ENCODE peak calls at places on chromosomes 4 and X, in six cellular contexts. Z is transverse colon; K is MM.1S; G is CD4-positive, alpha-beta T cell; F is activated T-cell treated with anti-CD3 and anti-CD28 coated beads, Interleukin-2, amount 50 U/mL, for 48 hours; J is T-cell. Y is an unnamed sample.

GRCh38 chr4:79563218-79563617 is 155.2 kb upstream of the GK2 start:
- DNase-seq in Z (no peak), K (no peak), G (no peak), F (no peak), J (no peak), Y (no peak)

GRCh38 chr4:7428261-7429068 is 6.3 kb downstream of the PSAPL1 start:
- DNase-seq in Z (peak; percentile 3), K (no peak), G (peak; percentile 11), F (no peak), J (no peak), Y (no peak)

GRCh38 chr4:127113852-127114362 is 518.9 kb upstream of the INTU start:
- DNase-seq in Z (no peak), K (no peak), G (no peak), F (no peak), J (no peak), Y (no peak)

GRCh38 chrX:50579955-50580354 is 109.3 kb upstream of the DGKK start:
- DNase-seq in Z (peak; percentile 29), K (peak; percentile 72), G (no peak), F (peak; percentile 35), J (no peak), Y (peak; percentile 58)

GRCh38 chr4:40502936-40503335 is 126.7 kb downstream of the RBM47 start:
- DNase-seq in Z (no peak), K (peak; percentile 41), G (no peak), F (no peak), J (no peak), Y (no peak)

GRCh38 chr4:138188406-138189084 is 53.6 kb downstream of the SLC7A11 start:
- DNase-seq in Z (no peak), K (no peak), G (no peak), F (no peak), J (no peak), Y (no peak)

GRCh38 chr4:165152527-165152926 is 39.9 kb upstream of the TMEM192 start:
- DNase-seq in Z (no peak), K (no peak), G (no peak), F (no peak), J (no peak), Y (peak; percentile 17)

GRCh38 chr4:1598206-1598605 is 85.9 kb downstream of the FAM53A start:
- DNase-seq in Z (no peak), K (no peak), G (no peak), F (no peak), J (no peak), Y (no peak)

GRCh38 chr4:61273237-61273636 is 73.1 kb downstream of the ADGRL3 start:
- DNase-seq in Z (no peak), K (no peak), G (no peak), F (no peak), J (no peak), Y (peak; percentile 58)

Y was measured in Ammon's horn.